ENCODE peak calls at places on chromosomes 7 and 10, in six cellular contexts. O, T, N, U, Y and Z are unnamed samples.

GRCh38 chr10:20858292-20859124 is 38.6 kb downstream of the NEBL start:
- DNase-seq in U (no peak), Y (no peak), O (peak), T (peak), N (no peak), Z (no peak)

GRCh38 chr10:44917848-44918247 is 6.7 kb downstream of the TMEM72 start:
- DNase-seq in T (no peak), O (no peak), Y (no peak), U (no peak), N (no peak), Z (no peak)

GRCh38 chr7:28804990-28805389 is 153.1 kb downstream of the TRIL start:
- DNase-seq in O (peak), T (peak), U (no peak), Y (no peak), N (peak), Z (no peak)

GRCh38 chr7:859368-860030 is 16.9 kb upstream of the GET4 start:
- DNase-seq in U (no peak), N (no peak), Y (no peak), T (no peak), O (no peak), Z (no peak)

GRCh38 chr7:22270371-22270770 is 86.6 kb downstream of the RAPGEF5 start:
- DNase-seq in O (peak), T (no peak), Y (no peak), N (no peak), U (no peak), Z (no peak)

GRCh38 chr10:69716711-69717560 is 84.8 kb upstream of the COL13A1 start:
- DNase-seq in T (peak), N (no peak), Y (no peak), U (no peak), O (peak), Z (no peak)

GRCh38 chr10:31197886-31198285 is 121.1 kb upstream of the ZEB1 start:
- DNase-seq in O (peak), T (no peak), Y (no peak), N (peak), U (no peak), Z (no peak)

GRCh38 chr10:110681023-110681681 is 37.0 kb downstream of the RBM20 start:
- DNase-seq in T (peak), U (no peak), Y (no peak), N (no peak), O (no peak), Z (no peak)

DNA sequence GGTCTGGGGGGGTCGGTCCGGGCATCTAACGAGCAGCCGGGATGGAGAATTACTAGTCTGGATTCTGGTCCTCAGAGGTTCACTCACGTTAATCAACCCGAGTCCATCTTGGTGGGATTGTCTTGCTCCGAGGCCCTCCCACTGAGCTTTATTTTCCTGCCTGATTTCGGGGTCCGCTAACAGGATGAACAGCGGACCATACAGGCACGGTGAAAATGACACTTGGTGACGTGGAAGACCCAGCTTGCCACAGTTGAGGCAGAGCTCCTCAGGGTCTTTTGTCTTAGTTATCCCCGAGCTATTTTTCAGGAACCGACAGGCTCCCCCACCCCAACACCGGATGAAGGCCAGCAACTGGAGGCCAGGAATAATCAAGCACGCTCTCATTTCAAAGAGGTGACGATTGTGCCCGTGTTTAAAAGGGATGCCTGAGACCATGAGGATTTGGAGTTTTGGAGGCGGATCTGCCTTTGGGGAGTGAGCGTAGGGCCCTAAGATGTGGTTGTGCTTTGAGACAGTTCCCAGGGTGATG is 517 bp upstream of the LRRD1 start:
- DNase-seq in N (no peak), O (no peak), U (no peak), Y (peak), T (no peak), Z (no peak)
- TF ChIP-seq CTCF in N (no peak), O (no peak), U (no peak), Y (no peak), T (no peak), Z (no peak)

GRCh38 chr10:80487422-80487785 is 33.3 kb downstream of the TSPAN14 start:
- DNase-seq in N (no peak), T (no peak), Y (no peak), U (no peak), O (no peak), Z (no peak)
- TF ChIP-seq CTCF in N (no peak), T (no peak), Y (no peak), U (no peak), O (no peak), Z (no peak)

GRCh38 chr10:128563387-128563786 is 437.2 kb upstream of the MKI67 start:
- DNase-seq in T (no peak), N (no peak), Y (no peak), U (no peak), O (no peak), Z (no peak)
- TF ChIP-seq CTCF in T (no peak), N (no peak), Y (no peak), U (no peak), O (no peak), Z (no peak)

DNA sequence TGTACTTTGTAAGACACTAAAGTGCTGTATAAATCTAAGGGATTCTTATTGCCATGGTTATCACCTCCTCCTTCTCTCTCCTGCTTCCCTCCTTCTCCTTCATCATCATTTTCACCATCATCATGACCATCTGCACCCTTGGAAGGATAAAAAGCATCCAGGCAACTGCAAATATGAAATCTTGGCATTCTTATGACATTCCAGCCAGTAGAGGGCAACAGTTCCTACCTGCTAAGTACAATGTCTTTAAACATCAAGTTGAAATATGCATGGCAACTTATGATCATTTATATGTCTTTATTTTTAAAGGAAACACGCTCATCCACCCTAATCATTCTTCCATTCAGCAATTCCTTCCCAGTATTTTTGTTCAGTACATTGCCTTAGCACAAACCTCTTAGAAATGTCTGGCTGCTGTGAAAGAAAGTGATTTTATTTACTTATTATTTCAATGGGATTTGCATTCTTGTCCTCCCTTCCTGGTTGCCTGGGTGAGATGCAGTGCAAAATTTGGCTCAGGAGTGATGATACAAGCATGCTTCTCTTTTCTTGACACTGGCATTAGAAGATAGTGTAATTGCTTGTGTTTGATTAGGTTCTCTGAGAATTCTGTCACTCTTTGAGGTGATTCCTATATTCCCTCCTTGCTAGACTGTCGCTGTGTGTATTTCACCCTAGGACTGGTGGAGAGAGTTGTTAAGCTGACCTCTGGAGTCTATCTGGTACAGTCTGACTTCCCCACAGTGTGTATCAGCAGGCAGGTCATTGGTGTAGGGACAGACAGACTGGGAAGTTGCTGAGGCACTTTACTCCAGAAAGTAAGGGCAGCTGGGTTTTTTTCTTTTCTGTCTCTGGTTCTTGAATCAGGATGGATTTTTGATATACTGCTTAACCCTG is 188.5 kb upstream of the BMPER start:
- DNase-seq in U (no peak), N (peak), Y (no peak), O (peak), T (peak), Z (no peak)
- TF ChIP-seq CTCF in U (peak), N (peak), Y (peak), O (peak), T (peak), Z (no peak)

GRCh38 chr10:84845628-84846261 is 517.4 kb downstream of the CCSER2 start:
- DNase-seq in O (no peak), U (no peak), Y (no peak), T (no peak), N (no peak), Z (no peak)
- TF ChIP-seq CTCF in O (no peak), U (peak), Y (no peak), T (no peak), N (no peak), Z (no peak)

DNA sequence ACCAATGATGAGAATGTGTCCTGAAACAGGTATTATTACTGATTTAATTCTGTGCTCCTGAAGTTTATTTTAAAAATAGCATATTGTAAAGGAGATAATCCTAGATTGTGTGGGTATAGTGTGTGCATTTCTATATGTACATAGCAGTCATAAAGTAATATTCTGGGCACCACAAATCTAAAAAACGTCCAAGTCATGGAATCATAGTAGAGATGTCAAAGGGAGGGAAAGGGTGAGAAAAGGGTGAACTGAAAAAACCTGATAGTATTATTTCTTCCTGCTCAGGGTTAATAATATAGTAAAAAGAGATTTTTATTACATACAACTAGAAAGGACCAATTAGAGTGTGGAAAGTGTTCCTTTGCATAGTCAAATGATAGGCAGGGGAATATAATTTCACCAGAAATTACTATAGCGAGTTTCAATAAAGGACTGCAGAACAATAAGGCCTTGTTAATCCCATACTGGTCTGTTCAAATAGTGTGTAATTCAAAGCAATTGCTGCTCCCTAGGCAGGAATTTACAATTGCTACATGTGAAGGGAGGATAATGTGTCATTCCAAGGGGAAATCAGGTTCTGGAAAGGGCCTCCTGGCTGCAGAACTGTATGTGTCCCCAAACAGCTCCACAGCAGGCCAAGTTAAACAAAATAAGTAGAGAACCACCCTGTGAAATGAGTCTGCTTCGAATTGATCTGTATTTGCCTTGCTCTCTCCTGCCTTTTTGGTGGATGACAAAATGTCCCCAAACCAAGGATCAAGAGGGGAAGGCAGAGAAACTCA is 42.5 kb upstream of the KMT2E start:
- DNase-seq in T (no peak), N (no peak), Y (peak), U (no peak), O (peak), Z (no peak)
- TF ChIP-seq CTCF in T (no peak), N (no peak), Y (no peak), U (no peak), O (no peak), Z (no peak)

GRCh38 chr10:114767589-114768393 is 53.8 kb upstream of the FHIP2A start:
- DNase-seq in Y (no peak), O (peak), T (peak), U (peak), N (no peak), Z (no peak)
- TF ChIP-seq CTCF in Y (no peak), O (no peak), T (no peak), U (no peak), N (no peak), Z (no peak)

GRCh38 chr10:95469251-95469650 is 91.9 kb downstream of the SORBS1 start:
- DNase-seq in T (no peak), U (no peak), N (no peak), Y (no peak), O (no peak), Z (no peak)
- TF ChIP-seq CTCF in T (no peak), U (no peak), N (no peak), Y (no peak), O (no peak), Z (no peak)

GRCh38 chr10:100586959-100587358 is 51.2 kb downstream of the HIF1AN start:
- DNase-seq in U (no peak), T (no peak), O (no peak), Y (no peak), N (no peak), Z (no peak)
- TF ChIP-seq CTCF in U (no peak), T (no peak), O (no peak), Y (no peak), N (no peak), Z (no peak)